ENCODE peak calls at places on chromosomes 13 and 19, in seven cellular contexts. L is heart right ventricle; K is uterus; E is CD4-positive, CD25-positive, alpha-beta regulatory T cell; S is psoas muscle; N is body of pancreas; V is dorsolateral prefrontal cortex. B is an unnamed sample.

GRCh38 chr19:33458807-33459206 is 62.8 kb downstream of the PEPD start:
- DNase-seq in L (no peak), K (no peak), E (no peak), S (no peak), N (no peak), V (no peak), B (peak)

GRCh38 chr19:16548956-16549355 is 6.7 kb upstream of the CHERP start:
- DNase-seq in L (no peak), K (no peak), E (no peak), S (no peak), N (no peak), V (no peak), B (no peak)

GRCh38 chr13:106612688-106613087 is 44.8 kb upstream of the ARGLU1 start:
- DNase-seq in L (peak), K (peak), E (no peak), S (peak), N (peak), V (no peak), B (no peak)

GRCh38 chr19:49975051-49975450 is 14.1 kb upstream of the SIGLEC11 start:
- DNase-seq in L (no peak), K (no peak), E (no peak), S (peak), N (no peak), V (no peak), B (no peak)

GRCh38 chr19:50333737-50334617 is 4.8 kb upstream of the KCNC3 start:
- DNase-seq in L (peak), K (peak), E (no peak), S (peak), N (peak), V (peak), B (no peak)

GRCh38 chr19:16591803-16592556 is 19.8 kb upstream of the SLC35E1 start:
- DNase-seq in L (no peak), K (no peak), E (no peak), S (no peak), N (no peak), V (no peak), B (no peak)

GRCh38 chr19:46624958-46625661 is at the start of gene PTGIR:
- DNase-seq in L (peak), K (peak), E (peak), S (peak), N (no peak), V (no peak), B (peak)

GRCh38 chr13:74710006-74710405 is 575.8 kb upstream of the KLF12 start:
- DNase-seq in L (no peak), K (no peak), E (no peak), S (no peak), N (no peak), V (no peak), B (no peak)

GRCh38 chr13:99382428-99383133 is 75.4 kb upstream of the GPR183 start:
- DNase-seq in L (no peak), K (no peak), E (peak), S (no peak), N (no peak), V (no peak), B (no peak)

GRCh38 chr19:2927032-2927430 is 17.7 kb downstream of the ZNF77 start:
- DNase-seq in L (no peak), K (no peak), E (no peak), S (no peak), N (no peak), V (no peak), B (peak)

GRCh38 chr19:2926341-2927031 is 18.3 kb downstream of the ZNF77 start:
- DNase-seq in L (no peak), K (no peak), E (no peak), S (no peak), N (no peak), V (no peak), B (peak)

GRCh38 chr19:2917275-2918184 is 16.8 kb downstream of the ZNF57 start:
- DNase-seq in L (no peak), K (no peak), E (no peak), S (no peak), N (no peak), V (no peak), B (peak)

GRCh38 chr19:2922987-2923386 is 21.8 kb downstream of the ZNF77 start:
- DNase-seq in L (no peak), K (no peak), E (no peak), S (no peak), N (peak), V (no peak), B (peak)

DNA sequence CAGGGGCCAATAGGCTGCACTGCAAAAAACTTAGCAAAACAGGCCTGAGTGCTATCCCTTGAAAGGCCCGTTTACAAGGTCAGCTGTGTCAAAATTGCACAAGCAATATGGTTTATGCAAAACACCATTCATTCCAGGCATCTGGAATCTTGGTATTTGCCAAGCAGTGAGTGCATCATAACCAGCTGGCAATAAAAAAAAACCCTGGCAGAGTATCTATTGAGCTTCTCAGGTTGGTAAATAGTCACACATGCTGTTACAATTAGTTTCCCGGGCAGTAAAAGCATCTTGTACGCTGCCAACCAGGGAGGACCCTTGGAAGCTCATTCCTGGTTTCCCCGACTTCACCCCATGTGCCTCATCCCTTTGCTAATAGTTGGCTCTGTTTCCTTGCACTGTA is 21.3 kb downstream of the ZNF77 start:
- DNase-seq in L (no peak), K (no peak), E (no peak), S (no peak), N (no peak), V (no peak), B (peak)
- H3K27ac ChIP-seq in L (no peak), K (peak), E (no peak), S (no peak), N (peak), V (no peak), B (no peak)

GRCh38 chr13:19586904-19587634 is 25.7 kb upstream of the TPTE2 start:
- DNase-seq in L (no peak), K (no peak), E (peak), S (peak), N (no peak), V (no peak), B (no peak)
- H3K4me3 ChIP-seq in L (peak), K (no peak), E (peak), S (no peak), N (no peak), V (no peak), B (peak)

DNA sequence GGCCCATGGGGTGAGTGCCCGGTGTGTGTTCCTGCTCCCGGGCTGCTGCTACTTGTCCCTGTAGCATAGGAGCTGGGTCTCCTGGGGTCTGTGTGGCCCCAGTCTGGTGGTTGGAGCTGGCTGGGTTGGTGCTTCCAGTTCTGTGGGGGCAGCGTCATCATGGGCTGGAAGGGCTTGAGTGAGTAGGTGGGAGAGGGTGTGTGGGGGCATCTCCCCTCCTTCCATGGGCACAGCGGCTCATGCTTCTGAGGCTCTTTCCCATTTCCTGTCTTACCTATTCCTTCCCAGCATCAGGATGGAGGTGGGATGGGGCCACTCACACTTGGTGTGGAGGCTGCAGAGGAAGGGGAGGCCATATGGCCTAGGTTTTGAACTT is 8.0 kb upstream of the EPN1 start:
- DNase-seq in L (no peak), K (no peak), E (no peak), S (no peak), N (no peak), V (no peak), B (no peak)
- H3K27ac ChIP-seq in L (no peak), K (no peak), E (no peak), S (no peak), N (no peak), V (no peak), B (no peak)

GRCh38 chr19:47726467-47726866 is 13.2 kb downstream of the EHD2 start:
- DNase-seq in L (no peak), K (no peak), E (no peak), S (no peak), N (no peak), V (no peak), B (no peak)

GRCh38 chr19:47730521-47730889 is 14.8 kb upstream of the NOP53 start:
- DNase-seq in L (no peak), K (no peak), E (no peak), S (no peak), N (no peak), V (no peak), B (no peak)

GRCh38 chr19:47730910-47731309 is 14.4 kb upstream of the NOP53 start:
- DNase-seq in L (no peak), K (no peak), E (no peak), S (no peak), N (no peak), V (no peak), B (no peak)

GRCh38 chr19:47729799-47730520 is 15.4 kb upstream of the NOP53 start:
- DNase-seq in L (peak), K (peak), E (peak), S (peak), N (peak), V (peak), B (no peak)

DNA sequence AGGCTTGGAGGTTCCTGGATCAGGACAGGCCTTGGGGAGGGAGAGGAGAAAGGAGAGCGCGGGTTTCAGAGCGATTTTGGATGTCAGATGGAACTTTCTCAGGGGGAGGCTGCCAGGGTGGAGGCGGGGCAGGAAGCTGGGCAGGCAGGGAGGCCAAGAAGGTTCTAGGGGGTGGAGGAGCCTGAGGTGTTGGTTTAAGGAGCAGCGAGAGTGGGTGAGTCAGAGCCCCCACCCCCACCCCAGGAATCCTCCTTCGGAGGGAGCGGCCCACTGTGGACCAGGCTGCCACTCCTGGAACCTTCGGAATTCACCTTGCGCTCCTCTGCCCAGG is 15.9 kb upstream of the NOP53 start:
- DNase-seq in L (peak), K (peak), E (no peak), S (peak), N (peak), V (no peak), B (peak)
- H3K4me3 ChIP-seq in L (peak), K (peak), E (no peak), S (peak), N (no peak), V (peak), B (peak)

GRCh38 chr19:29311391-29311790 is 98.4 kb upstream of the UQCRFS1 start:
- DNase-seq in L (no peak), K (no peak), E (no peak), S (no peak), N (no peak), V (peak), B (no peak)
- H3K27ac ChIP-seq in L (no peak), K (no peak), E (no peak), S (no peak), N (no peak), V (no peak), B (no peak)

GRCh38 chr19:4768934-4769777 is 22.4 kb upstream of the FEM1A start:
- DNase-seq in L (peak), K (peak), E (peak), S (peak), N (peak), V (peak), B (no peak)
- H3K4me3 ChIP-seq in L (no peak), K (no peak), E (no peak), S (no peak), N (no peak), V (peak), B (no peak)

DNA sequence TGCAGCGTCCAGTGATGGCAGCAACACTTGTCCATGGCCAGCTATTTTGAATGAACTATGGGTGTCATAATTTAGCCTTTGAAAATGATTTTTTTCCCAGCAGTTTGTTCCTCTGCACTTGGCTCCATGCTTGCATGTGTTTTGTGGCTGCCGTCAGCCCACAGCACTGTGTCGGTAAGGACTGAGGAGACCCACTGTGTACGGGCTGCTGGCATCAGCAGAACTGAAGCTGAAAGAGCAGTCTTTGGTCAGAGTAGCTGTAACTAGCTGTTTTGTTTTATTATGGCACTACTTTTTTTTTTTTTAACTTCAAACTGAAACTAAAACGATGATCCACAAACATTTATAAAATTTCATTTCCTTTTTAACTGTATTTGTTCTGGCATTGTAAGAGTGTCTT is 50.3 kb upstream of the TEX29 start:
- DNase-seq in L (no peak), K (no peak), E (no peak), S (no peak), N (no peak), V (no peak), B (no peak)
- H3K27ac ChIP-seq in L (no peak), K (no peak), E (no peak), S (no peak), N (no peak), V (peak), B (peak)